ENCODE peak calls at places on chromosomes 1 and 21, in seven cellular contexts. V is CD8-positive, alpha-beta T cell; O is foreskin fibroblast; N is MM.1S; E is breast epithelium; J is B cell; G is fibroblast of pulmonary artery. F is an unnamed sample.
A peak's percentile ranks its signal among the peaks of the same experiment; 100 is the strongest.

GRCh38 chr1:231799363-231799986 is 172.9 kb downstream of the DISC1 start:
- DNase-seq in V (no peak), O (no peak), N (no peak), E (no peak), J (no peak), G (peak; percentile 83), F (peak; percentile 33)

GRCh38 chr21:22536511-22536910 is 1538.3 kb downstream of the NCAM2 start:
- DNase-seq in V (no peak), O (no peak), N (no peak), E (no peak), J (no peak), G (peak; percentile 51), F (no peak)

GRCh38 chr1:211515090-211516023 is 23.4 kb upstream of the RD3 start:
- DNase-seq in V (peak; percentile 88), O (peak; percentile 62), N (peak; percentile 89), E (peak; percentile 45), J (peak; percentile 92), G (peak; percentile 69), F (peak; percentile 72)

GRCh38 chr1:185463011-185463410 is 146.0 kb upstream of the IVNS1ABP start:
- DNase-seq in V (no peak), O (no peak), N (no peak), E (no peak), J (no peak), G (no peak), F (peak; percentile 5)

GRCh38 chr1:239833709-239834108 is 258.0 kb upstream of the FMN2 start:
- DNase-seq in V (no peak), O (no peak), N (no peak), E (no peak), J (no peak), G (no peak), F (no peak)

GRCh38 chr1:7292033-7292681 is 478.9 kb upstream of the VAMP3 start:
- DNase-seq in V (no peak), O (no peak), N (no peak), E (no peak), J (no peak), G (no peak), F (peak; percentile 28)

GRCh38 chr21:35428041-35428400 is 378.9 kb upstream of the RUNX1 start:
- DNase-seq in V (no peak), O (peak; percentile 12), N (no peak), E (no peak), J (no peak), G (peak; percentile 47), F (peak; percentile 46)

GRCh38 chr1:3399732-3400131 is 54.7 kb upstream of the ARHGEF16 start:
- DNase-seq in V (no peak), O (no peak), N (no peak), E (no peak), J (no peak), G (no peak), F (peak; percentile 86)

GRCh38 chr1:31444725-31445448 is 31.9 kb downstream of the SERINC2 start:
- DNase-seq in V (no peak), O (no peak), N (no peak), E (no peak), J (no peak), G (no peak), F (no peak)

GRCh38 chr1:172134087-172134731 is 286.3 kb upstream of the C1orf105 start:
- DNase-seq in V (no peak), O (no peak), N (no peak), E (no peak), J (no peak), G (no peak), F (no peak)

GRCh38 chr1:184285401-184286087 is 101.3 kb upstream of the C1orf21 start:
- DNase-seq in V (no peak), O (no peak), N (no peak), E (no peak), J (no peak), G (no peak), F (no peak)

GRCh38 chr1:7387053-7387861 is 383.8 kb upstream of the VAMP3 start:
- DNase-seq in V (peak; percentile 5), O (no peak), N (no peak), E (peak; percentile 13), J (no peak), G (no peak), F (peak; percentile 44)

GRCh38 chr1:53220171-53220961 is at the start of gene CZIB:
- DNase-seq in V (peak; percentile 95), O (peak; percentile 88), N (peak; percentile 95), E (peak; percentile 94), J (peak; percentile 93), G (peak; percentile 89), F (peak; percentile 87)
- TF ChIP-seq CTCF in V (no peak), O (no peak), N (no peak), E (no peak), J (no peak), G (no peak), F (no peak)

DNA sequence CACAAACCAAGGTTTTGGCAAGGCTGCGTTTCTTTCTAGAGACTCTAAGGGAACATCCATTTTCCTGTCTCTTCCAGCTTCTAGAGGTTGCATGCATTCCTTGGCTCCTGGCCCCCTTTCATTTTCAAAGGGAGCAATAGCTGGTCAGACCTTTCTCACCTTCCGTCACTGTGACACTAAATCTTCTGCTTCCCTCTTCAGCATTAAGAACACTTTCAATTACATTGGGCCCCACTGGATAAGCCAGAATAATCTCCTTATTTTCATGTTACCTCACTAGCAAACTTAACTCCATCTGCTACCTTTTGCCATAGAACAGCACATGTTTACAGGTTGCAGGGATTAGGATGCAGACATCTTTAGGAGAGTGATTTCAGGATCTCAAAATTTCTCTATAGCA is 221.6 kb upstream of the SGIP1 start:
- DNase-seq in V (no peak), O (no peak), N (no peak), E (no peak), J (no peak), G (no peak), F (no peak)
- TF ChIP-seq CTCF in V (no peak), O (no peak), N (no peak), E (no peak), J (no peak), G (no peak), F (no peak)

GRCh38 chr1:25610822-25611630 is 5.6 kb upstream of the MAN1C1 start:
- DNase-seq in V (no peak), O (no peak), N (no peak), E (no peak), J (no peak), G (peak; percentile 44), F (peak; percentile 43)
- TF ChIP-seq CTCF in V (peak; percentile 31), O (peak; percentile 22), N (peak; percentile 36), E (no peak), J (no peak), G (peak; percentile 42), F (peak; percentile 56)

GRCh38 chr1:10693497-10694273 is 102.8 kb downstream of the CASZ1 start:
- DNase-seq in V (peak; percentile 64), O (no peak), N (no peak), E (no peak), J (peak; percentile 90), G (no peak), F (no peak)

GRCh38 chr1:10691740-10692125 is 104.7 kb downstream of the CASZ1 start:
- DNase-seq in V (no peak), O (no peak), N (no peak), E (no peak), J (no peak), G (no peak), F (no peak)

GRCh38 chr1:10691075-10691739 is 105.2 kb downstream of the CASZ1 start:
- DNase-seq in V (no peak), O (no peak), N (no peak), E (no peak), J (no peak), G (no peak), F (no peak)

GRCh38 chr1:10693152-10693496 is 103.3 kb downstream of the CASZ1 start:
- DNase-seq in V (no peak), O (no peak), N (no peak), E (no peak), J (no peak), G (no peak), F (no peak)

DNA sequence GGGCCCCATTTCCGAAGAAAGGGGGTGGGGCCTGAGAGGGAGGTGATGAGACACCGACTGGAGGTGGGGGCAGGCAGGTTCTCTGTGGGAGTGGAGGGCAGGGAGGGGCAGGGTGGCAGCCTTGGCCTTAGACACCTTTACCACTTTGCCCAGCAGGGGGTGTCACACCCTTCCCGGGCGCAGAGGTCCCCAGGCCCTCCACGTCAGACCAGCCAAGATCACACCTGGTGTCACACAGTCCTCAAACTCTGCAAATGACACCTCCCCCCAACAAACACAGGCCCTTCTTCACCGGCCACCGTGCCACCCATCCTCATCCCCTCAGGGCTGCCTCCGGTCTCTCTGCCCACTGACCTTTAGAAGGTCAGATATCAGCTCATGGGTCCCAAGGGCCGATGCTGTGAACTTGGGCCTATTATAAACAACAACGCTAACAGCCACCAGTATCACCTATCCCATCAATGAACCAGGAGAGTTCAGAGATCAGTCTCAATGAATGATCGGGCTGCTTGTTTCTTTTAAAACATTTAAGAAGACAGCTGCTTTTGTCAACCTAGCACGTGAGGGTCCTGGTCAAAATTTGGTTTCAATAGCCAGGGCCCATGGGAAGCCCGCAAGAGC is 103.9 kb downstream of the CASZ1 start:
- DNase-seq in V (peak; percentile 71), O (no peak), N (peak; percentile 56), E (peak; percentile 60), J (peak; percentile 81), G (no peak), F (no peak)
- TF ChIP-seq CTCF in V (peak; percentile 47), O (no peak), N (peak; percentile 59), E (peak; percentile 43), J (peak; percentile 70), G (no peak), F (no peak)

DNA sequence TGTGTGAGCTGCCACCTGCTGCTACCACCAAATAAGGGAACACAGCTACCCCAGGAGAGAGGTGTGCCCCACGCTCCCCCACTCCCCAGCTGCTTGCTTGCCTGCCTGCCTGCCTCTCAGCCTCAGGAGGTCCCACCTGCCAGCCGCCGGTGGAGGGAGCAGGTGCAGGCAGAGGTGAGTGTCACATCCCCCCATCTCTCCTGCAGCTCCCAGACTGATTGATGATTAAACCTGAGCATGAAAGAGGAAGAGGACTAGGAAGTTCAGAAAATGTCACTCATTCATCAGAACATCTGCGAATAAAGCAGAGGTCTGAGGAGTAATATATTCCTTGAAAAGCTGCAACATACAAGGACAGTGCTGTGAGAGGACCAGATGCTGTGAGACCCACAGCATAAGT is 58.6 kb upstream of the HIVEP3 start:
- DNase-seq in V (no peak), O (no peak), N (no peak), E (no peak), J (no peak), G (no peak), F (no peak)
- TF ChIP-seq CTCF in V (no peak), O (no peak), N (no peak), E (no peak), J (no peak), G (no peak), F (no peak)

GRCh38 chr1:49995734-49996133 is 28.0 kb downstream of the AGBL4 start:
- DNase-seq in V (no peak), O (no peak), N (no peak), E (no peak), J (no peak), G (no peak), F (no peak)
- TF ChIP-seq CTCF in V (no peak), O (no peak), N (peak; percentile 18), E (no peak), J (no peak), G (no peak), F (no peak)

F was measured in fibroblast of the aortic adventitia.